ENCODE peak calls at places on chromosome 16, in five cellular contexts. H is GM12878, S is HepG2, X is H1, D is K562. G is an unnamed sample.

GRCh38 chr16:27686926-27687325 is 137.0 kb downstream of the KATNIP start:
- DNase-seq in S (no peak), X (no peak), D (no peak), H (no peak), G (no peak)

GRCh38 chr16:54244061-54244886 is 42.3 kb downstream of the IRX3 start:
- DNase-seq in H (no peak), X (no peak), D (no peak), S (peak; percentile 77), G (no peak)

GRCh38 chr16:3249020-3249419 is 7.4 kb downstream of the MEFV start:
- DNase-seq in X (no peak), H (no peak), D (no peak), S (no peak), G (no peak)

GRCh38 chr16:82782715-82783251 is 156.0 kb downstream of the CDH13 start:
- DNase-seq in H (no peak), S (no peak), X (no peak), D (no peak), G (peak; percentile 36)

GRCh38 chr16:10827691-10828341 is 9.2 kb upstream of the TVP23A start:
- DNase-seq in X (no peak), D (no peak), H (no peak), S (no peak), G (no peak)

GRCh38 chr16:24700549-24701392 is 28.7 kb upstream of the TNRC6A start:
- DNase-seq in H (no peak), X (peak; percentile 58), S (peak; percentile 60), D (peak; percentile 22), G (no peak)

GRCh38 chr16:87333581-87334331 is 16.6 kb upstream of the C16orf95 start:
- DNase-seq in H (no peak), X (no peak), S (no peak), D (no peak), G (no peak)

GRCh38 chr16:46787909-46788308 is 39.8 kb upstream of the MYLK3 start:
- DNase-seq in H (peak; percentile 55), X (no peak), D (no peak), S (no peak), G (no peak)

GRCh38 chr16:84603115-84603816 is 14.6 kb downstream of the COTL1 start:
- DNase-seq in X (no peak), S (no peak), D (no peak), H (no peak), G (no peak)

GRCh38 chr16:22395960-22396359 is 21.5 kb upstream of the CDR2 start:
- DNase-seq in S (no peak), H (no peak), D (no peak), X (no peak), G (no peak)

GRCh38 chr16:12449795-12450194 is 353.9 kb downstream of the CPPED1 start:
- DNase-seq in H (no peak), S (no peak), D (no peak), X (no peak), G (no peak)

GRCh38 chr16:28538733-28539596 is at the start of gene NUPR1:
- DNase-seq in H (no peak), D (no peak), S (peak; percentile 89), X (no peak), G (peak; percentile 14)

GRCh38 chr16:30786115-30786935 is 680 bp downstream of the ZNF629 start:
- DNase-seq in H (no peak), X (no peak), D (peak; percentile 85), S (peak; percentile 60), G (peak; percentile 38)
- TF ChIP-seq USF2 in H (no peak), X (no peak), D (no peak), S (no peak), G (no peak)

GRCh38 chr16:26672206-26672605 is 394.5 kb upstream of the C16orf82 start:
- DNase-seq in S (no peak), X (no peak), D (no peak), H (no peak), G (no peak)
- TF ChIP-seq SP1 in S (no peak), X (no peak), D (no peak), H (no peak), G (no peak)

GRCh38 chr16:72372646-72373045 is 200.7 kb upstream of the PMFBP1 start:
- DNase-seq in H (no peak), S (no peak), D (no peak), X (no peak), G (no peak)

GRCh38 chr16:72369273-72369672 is 197.3 kb upstream of the PMFBP1 start:
- DNase-seq in X (no peak), D (no peak), H (no peak), S (no peak), G (no peak)

GRCh38 chr16:72367841-72368240 is 195.9 kb upstream of the PMFBP1 start:
- DNase-seq in X (no peak), H (no peak), S (no peak), D (no peak), G (no peak)

GRCh38 chr16:72372082-72372615 is 200.2 kb upstream of the PMFBP1 start:
- DNase-seq in S (no peak), H (no peak), X (no peak), D (no peak), G (no peak)

DNA sequence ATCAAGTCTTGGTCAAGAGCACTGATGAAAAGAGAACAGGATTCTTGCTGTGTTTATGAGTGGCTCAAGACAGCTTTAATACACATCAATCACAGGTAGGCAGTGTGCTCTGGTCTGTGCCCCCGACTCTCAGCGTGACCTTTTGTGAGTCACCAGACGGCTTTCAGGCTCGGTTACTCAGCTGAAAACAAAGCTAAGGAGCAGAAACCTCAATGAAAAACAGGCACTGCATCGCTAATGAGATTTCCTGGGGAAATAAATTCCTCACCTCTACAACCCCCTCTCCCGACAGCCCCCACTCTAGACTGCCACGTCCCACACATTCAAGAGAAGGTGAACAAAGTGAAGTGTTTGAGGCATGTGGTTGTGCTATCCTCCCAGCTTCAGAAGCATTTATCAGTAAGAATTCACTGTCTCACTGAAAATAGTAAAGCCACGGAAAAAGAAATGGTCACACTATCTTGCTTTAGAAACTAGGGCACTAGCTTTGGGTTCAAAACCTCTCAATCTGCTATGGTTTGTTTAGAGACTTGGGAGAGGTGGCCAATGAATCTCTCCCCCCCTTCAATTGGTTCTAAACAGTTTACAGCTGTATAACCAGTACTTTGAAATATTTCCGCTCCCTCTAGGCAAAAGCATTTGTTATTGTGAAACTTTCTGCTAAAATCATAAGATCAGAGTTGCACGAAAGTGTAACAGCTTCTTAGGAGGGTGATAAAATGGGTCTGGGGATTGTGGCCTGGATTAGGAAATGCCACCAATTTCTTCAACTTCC is 199.5 kb upstream of the PMFBP1 start:
- DNase-seq in X (peak; percentile 57), H (no peak), D (no peak), S (no peak), G (peak; percentile 44)
- TF ChIP-seq USF2 in X (no peak), H (no peak), D (no peak), S (no peak), G (no peak)

DNA sequence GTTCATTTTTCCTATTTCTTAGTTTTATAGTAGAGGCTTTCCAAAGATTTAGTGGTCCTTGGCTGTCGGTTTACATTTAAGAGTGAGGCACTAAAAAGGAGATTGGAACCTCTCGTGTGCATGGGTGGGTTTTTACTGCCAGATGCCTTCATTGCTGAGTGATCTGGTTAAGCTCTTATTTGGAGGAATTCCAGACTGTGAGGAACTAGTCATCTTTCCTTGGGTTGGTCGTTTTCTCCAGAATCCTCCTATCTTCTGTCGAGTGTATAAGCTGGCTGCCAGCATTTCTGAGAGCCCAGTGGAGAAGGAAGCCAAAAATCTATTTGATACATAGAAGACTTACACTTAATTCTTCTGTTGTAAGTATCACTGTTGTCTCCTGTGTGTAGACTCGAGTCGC is 22.6 kb downstream of the IST1 start:
- DNase-seq in H (no peak), X (no peak), D (no peak), S (no peak), G (no peak)
- TF ChIP-seq SP1 in H (no peak), X (no peak), D (no peak), S (no peak), G (no peak)

DNA sequence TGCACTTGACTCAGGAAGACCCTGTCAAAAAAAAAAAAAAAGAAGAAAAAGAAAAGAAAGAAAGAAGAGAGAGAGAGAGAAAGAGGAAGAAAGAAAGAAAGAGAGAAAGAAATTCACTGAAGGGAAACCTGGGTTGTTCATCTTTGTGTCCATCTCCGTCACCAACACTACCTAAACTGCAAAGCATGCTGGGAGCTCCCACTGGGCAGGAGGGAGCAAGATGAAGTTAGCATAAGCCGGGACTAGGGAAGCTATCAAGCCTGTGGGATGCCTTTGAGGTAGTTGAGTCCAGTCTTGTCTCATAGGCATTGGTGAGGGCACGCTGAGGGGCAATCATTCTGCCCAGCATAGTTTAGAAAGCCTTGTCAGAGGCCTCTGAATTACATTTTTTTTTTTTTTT is 7.6 kb upstream of the CBFB start:
- DNase-seq in S (no peak), X (no peak), H (no peak), D (no peak), G (no peak)
- TF ChIP-seq USF2 in S (no peak), X (no peak), H (no peak), D (no peak), G (no peak)

GRCh38 chr16:89584768-89585549 is 9.4 kb downstream of the CPNE7 start:
- DNase-seq in S (no peak), X (no peak), H (no peak), D (no peak), G (no peak)
- TF ChIP-seq SP1 in S (no peak), X (no peak), H (no peak), D (no peak), G (no peak)

GRCh38 chr16:57167951-57168350 is 17.9 kb downstream of the PSME3IP1 start:
- DNase-seq in X (no peak), S (peak; percentile 53), D (no peak), H (no peak), G (no peak)

GRCh38 chr16:57165483-57165882 is 20.4 kb downstream of the PSME3IP1 start:
- DNase-seq in D (no peak), X (no peak), H (no peak), S (no peak), G (no peak)

GRCh38 chr16:57167537-57167936 is 18.3 kb downstream of the PSME3IP1 start:
- DNase-seq in S (no peak), H (no peak), D (no peak), X (no peak), G (no peak)

GRCh38 chr16:57166951-57167350 is 18.9 kb downstream of the PSME3IP1 start:
- DNase-seq in D (no peak), S (no peak), X (no peak), H (no peak), G (no peak)

DNA sequence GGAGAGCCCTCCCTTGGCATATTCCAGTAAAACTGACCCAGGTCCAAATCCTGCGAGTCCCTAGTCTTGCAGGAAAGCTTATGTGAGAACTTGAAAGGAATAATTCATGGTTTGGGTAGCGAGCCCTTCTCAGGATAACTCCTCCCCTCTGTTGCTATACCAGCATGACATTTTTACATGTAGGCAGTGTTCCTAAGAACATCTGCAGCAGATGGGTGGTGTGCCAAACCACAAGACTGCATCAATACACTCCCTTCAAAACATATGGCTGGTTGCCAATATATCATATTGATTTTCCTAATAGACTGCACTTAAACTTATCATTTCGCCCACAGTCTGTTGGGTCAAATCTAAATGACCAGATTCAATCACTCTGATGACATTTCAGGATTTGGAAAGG is 19.9 kb downstream of the PSME3IP1 start:
- DNase-seq in H (no peak), D (no peak), X (no peak), S (no peak), G (no peak)
- TF ChIP-seq USF2 in H (no peak), D (no peak), X (no peak), S (no peak), G (no peak)